ENCODE peak calls at places on chromosomes 12 and 14, in ten cellular contexts. W is dermis microvascular lymphatic vessel endothelial cell; B is stimulated activated CD4-positive, alpha-beta T cell treated with anti-CD3 and anti-CD28 coated beads, Interleukin-2, amount 100 ng/mL, for 4 hours; J is NCI-H1105; O is activated CD4-positive, alpha-beta T cell treated with anti-CD3 and anti-CD28 coated beads, Interleukin-2, amount 50 U/mL, for 24 hours; U is MCF 10A; L is mammary epithelial cell; S is HFF-Myc; Q is endothelial cell of umbilical vein; M is activated CD8-positive, alpha-beta T cell treated with anti-CD3 and anti-CD28 coated beads, Interleukin-2, amount 10 ng/mL, durations not matched to agents 7 days and 5 days. X is an unnamed sample.

GRCh38 chr12:71636704-71637115 is 26.9 kb downstream of the ZFC3H1 start:
- DNase-seq in W (peak), B (no peak), J (peak), O (no peak), U (peak), L (peak), S (peak), Q (peak), M (peak), X (peak)

GRCh38 chr12:76922821-76923315 is 44.0 kb upstream of the CSRP2 start:
- DNase-seq in W (no peak), B (no peak), J (no peak), O (no peak), U (no peak), L (no peak), S (no peak), Q (no peak), M (no peak), X (no peak)

GRCh38 chr14:60648934-60649814 is at the start of gene SIX1:
- DNase-seq in W (peak), B (no peak), J (peak), O (no peak), U (peak), L (peak), S (no peak), Q (peak), M (peak), X (peak)

GRCh38 chr14:103385994-103386491 is 828 bp downstream of the MARK3 start:
- DNase-seq in W (no peak), B (no peak), J (no peak), O (peak), U (peak), L (no peak), S (no peak), Q (peak), M (peak), X (no peak)

GRCh38 chr14:99316281-99317163 is 44.5 kb upstream of the BCL11B start:
- DNase-seq in W (no peak), B (no peak), J (no peak), O (no peak), U (no peak), L (no peak), S (no peak), Q (no peak), M (no peak), X (no peak)

GRCh38 chr14:29028973-29029582 is 262.5 kb downstream of the FOXG1 start:
- DNase-seq in W (no peak), B (no peak), J (no peak), O (no peak), U (no peak), L (no peak), S (no peak), Q (no peak), M (no peak), X (no peak)

GRCh38 chr14:63952933-63953437 is 100.2 kb downstream of the SYNE2 start:
- DNase-seq in W (no peak), B (no peak), J (no peak), O (no peak), U (no peak), L (no peak), S (no peak), Q (peak), M (no peak), X (no peak)

GRCh38 chr12:104747956-104748355 is 210.1 kb downstream of the SLC41A2 start:
- DNase-seq in W (no peak), B (peak), J (no peak), O (no peak), U (no peak), L (no peak), S (no peak), Q (no peak), M (peak), X (no peak)

GRCh38 chr14:105072892-105073719 is 7.9 kb upstream of the GPR132 start:
- DNase-seq in W (no peak), B (no peak), J (no peak), O (no peak), U (no peak), L (no peak), S (no peak), Q (no peak), M (no peak), X (no peak)

GRCh38 chr12:66120477-66120876 is 10.1 kb downstream of the LLPH start:
- DNase-seq in W (no peak), B (no peak), J (no peak), O (no peak), U (no peak), L (no peak), S (no peak), Q (no peak), M (no peak), X (no peak)

GRCh38 chr12:74646831-74647230 is 109.2 kb downstream of the ATXN7L3B start:
- DNase-seq in W (no peak), B (no peak), J (peak), O (no peak), U (peak), L (peak), S (no peak), Q (no peak), M (no peak), X (no peak)

GRCh38 chr12:89263874-89264273 is 88.4 kb downstream of the DUSP6 start:
- DNase-seq in W (no peak), B (no peak), J (no peak), O (no peak), U (no peak), L (no peak), S (no peak), Q (no peak), M (no peak), X (no peak)

GRCh38 chr12:116043673-116044072 is 233.8 kb downstream of the MED13L start:
- DNase-seq in W (no peak), B (no peak), J (no peak), O (no peak), U (no peak), L (no peak), S (no peak), Q (no peak), M (no peak), X (no peak)

GRCh38 chr12:94089891-94090290 is 58.5 kb upstream of the PLXNC1 start:
- DNase-seq in W (no peak), B (no peak), J (no peak), O (no peak), U (no peak), L (no peak), S (no peak), Q (no peak), M (no peak), X (no peak)

GRCh38 chr12:50922820-50923219 is 29.5 kb upstream of the HIGD1C start:
- DNase-seq in W (no peak), B (no peak), J (no peak), O (no peak), U (no peak), L (no peak), S (no peak), Q (peak), M (no peak), X (no peak)

GRCh38 chr12:100741084-100741711 is 53.4 kb upstream of the ANO4 start:
- DNase-seq in W (no peak), B (no peak), J (peak), O (no peak), U (peak), L (peak), S (peak), Q (peak), M (no peak), X (peak)

GRCh38 chr14:63663428-63664142 is 21.9 kb upstream of the WDR89 start:
- DNase-seq in W (no peak), B (no peak), J (no peak), O (no peak), U (no peak), L (no peak), S (no peak), Q (no peak), M (no peak), X (peak)

GRCh38 chr12:51240971-51241370 is 2.3 kb downstream of the DAZAP2 start:
- DNase-seq in W (no peak), B (no peak), J (no peak), O (no peak), U (no peak), L (peak), S (no peak), Q (no peak), M (no peak), X (no peak)

GRCh38 chr14:32635103-32635719 is 303.5 kb upstream of the NPAS3 start:
- DNase-seq in W (peak), B (no peak), J (no peak), O (no peak), U (peak), L (peak), S (no peak), Q (peak), M (no peak), X (no peak)

X was measured in GM13976.